ENCODE peak calls at places on chromosome 15, in four cellular contexts. J, E, Q and A are unnamed samples.

GRCh38 chr15:84108725-84109124 is 126.8 kb upstream of the GOLGA6L4 start:
- DNase-seq in J (peak), E (no peak), Q (no peak), A (no peak)

GRCh38 chr15:59659366-59659765 is 2.1 kb upstream of the GTF2A2 start:
- DNase-seq in J (no peak), E (no peak), Q (no peak), A (no peak)

GRCh38 chr15:34782901-34783300 is 12.4 kb downstream of the ACTC1 start:
- DNase-seq in J (no peak), E (no peak), Q (no peak), A (no peak)

GRCh38 chr15:61644550-61644949 is 415.4 kb upstream of the RORA start:
- DNase-seq in J (no peak), E (no peak), Q (no peak), A (no peak)

GRCh38 chr15:30990451-30991300 is 752 bp downstream of the MTMR10 start:
- DNase-seq in J (peak), E (no peak), Q (no peak), A (no peak)

GRCh38 chr15:95269247-95270155 is 1038.1 kb downstream of the MCTP2 start:
- DNase-seq in J (no peak), E (no peak), Q (no peak), A (no peak)

GRCh38 chr15:77988386-77989301 is 88.9 kb downstream of the TBC1D2B start:
- DNase-seq in J (no peak), E (no peak), Q (peak), A (no peak)

GRCh38 chr15:63503739-63504246 is 600 bp upstream of the USP3 start:
- DNase-seq in J (peak), E (peak), Q (no peak), A (no peak)

GRCh38 chr15:98899266-98900021 is 108.1 kb downstream of the PGPEP1L start:
- DNase-seq in J (peak), E (peak), Q (no peak), A (no peak)

GRCh38 chr15:91915576-91915975 is 62.1 kb downstream of the SLCO3A1 start:
- DNase-seq in J (no peak), E (no peak), Q (no peak), A (no peak)

GRCh38 chr15:80234883-80235282 is 17.1 kb downstream of the CTXND1 start:
- DNase-seq in J (peak), E (no peak), Q (no peak), A (peak)

GRCh38 chr15:75349851-75350588 is 3.2 kb downstream of the NEIL1 start:
- DNase-seq in J (no peak), E (no peak), Q (no peak), A (no peak)

GRCh38 chr15:80890341-80890972 is 99.2 kb downstream of the MESD start:
- DNase-seq in J (peak), E (peak), Q (no peak), A (no peak)

GRCh38 chr15:94387442-94387841 is 156.1 kb downstream of the MCTP2 start:
- DNase-seq in J (no peak), E (no peak), Q (no peak), A (no peak)

GRCh38 chr15:60804551-60804950 is 325.6 kb upstream of the ICE2 start:
- DNase-seq in J (no peak), E (no peak), Q (no peak), A (no peak)

GRCh38 chr15:25733856-25734679 is 129.1 kb downstream of the ATP10A start:
- DNase-seq in J (no peak), E (no peak), Q (no peak), A (no peak)

GRCh38 chr15:29612701-29613100 is 209.6 kb downstream of the TJP1 start:
- DNase-seq in J (peak), E (peak), Q (no peak), A (no peak)

GRCh38 chr15:60476713-60477112 is 2.2 kb downstream of the ICE2 start:
- DNase-seq in J (peak), E (no peak), Q (no peak), A (no peak)

GRCh38 chr15:22813844-22814243 is 24.6 kb upstream of the NIPA2 start:
- DNase-seq in J (no peak), E (no peak), Q (no peak), A (no peak)

GRCh38 chr15:69951511-69952209 is 146.1 kb downstream of the TLE3 start:
- DNase-seq in J (no peak), E (no peak), Q (no peak), A (no peak)

GRCh38 chr15:101641894-101642293 is 10.3 kb downstream of the TM2D3 start:
- DNase-seq in J (peak), E (no peak), Q (no peak), A (no peak)

GRCh38 chr15:38597221-38597800 is 32.7 kb upstream of the RASGRP1 start:
- DNase-seq in J (no peak), E (no peak), Q (no peak), A (no peak)

GRCh38 chr15:44726568-44727461 is 9.5 kb upstream of the TRIM69 start:
- DNase-seq in J (peak), E (peak), Q (no peak), A (no peak)

GRCh38 chr15:31335991-31336942 is 9.6 kb downstream of the KLF13 start:
- DNase-seq in J (no peak), E (no peak), Q (peak), A (no peak)

DNA sequence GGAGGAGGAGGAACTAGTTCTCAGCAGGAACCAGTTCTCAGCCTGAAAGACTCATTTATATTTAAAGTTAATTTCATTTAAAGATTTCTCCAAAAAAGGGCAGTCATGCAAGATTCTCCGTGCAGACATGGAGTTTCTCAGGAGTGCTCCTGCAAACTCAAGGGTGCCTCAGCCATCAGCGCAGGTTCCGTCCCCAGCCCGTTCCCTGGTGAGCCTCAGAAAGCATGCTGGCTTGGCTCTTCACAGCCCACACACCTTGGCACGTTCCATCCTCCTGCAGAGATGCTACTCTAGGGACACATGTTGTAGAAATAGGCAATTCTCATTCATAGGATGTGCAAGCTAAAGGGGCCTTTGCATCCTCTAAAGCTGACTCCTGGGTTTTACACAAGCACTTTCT is 123.0 kb downstream of the LIPC start:
- DNase-seq in J (no peak), E (no peak), Q (no peak), A (no peak)
- TF ChIP-seq CTCF in J (no peak), E (no peak), Q (no peak), A (no peak)

GRCh38 chr15:89333959-89334509 is 590 bp downstream of the POLG start:
- DNase-seq in J (peak), E (peak), Q (no peak), A (no peak)

GRCh38 chr15:89330881-89331595 is 3.6 kb downstream of the POLG start:
- DNase-seq in J (no peak), E (no peak), Q (no peak), A (no peak)

GRCh38 chr15:89333011-89333860 is 1.4 kb downstream of the POLG start:
- DNase-seq in J (no peak), E (no peak), Q (no peak), A (no peak)

GRCh38 chr15:89334510-89335288 is at the start of gene POLG:
- DNase-seq in J (peak), E (peak), Q (peak), A (peak)

GRCh38 chr15:89332446-89332845 is 2.2 kb downstream of the POLG start:
- DNase-seq in J (peak), E (peak), Q (no peak), A (peak)
- TF ChIP-seq CTCF in J (peak), E (peak), Q (peak), A (peak)

GRCh38 chr15:67142142-67143092 is 77.0 kb downstream of the SMAD3 start:
- DNase-seq in J (peak), E (peak), Q (no peak), A (no peak)
- TF ChIP-seq CTCF in J (no peak), E (no peak), Q (no peak), A (no peak)

DNA sequence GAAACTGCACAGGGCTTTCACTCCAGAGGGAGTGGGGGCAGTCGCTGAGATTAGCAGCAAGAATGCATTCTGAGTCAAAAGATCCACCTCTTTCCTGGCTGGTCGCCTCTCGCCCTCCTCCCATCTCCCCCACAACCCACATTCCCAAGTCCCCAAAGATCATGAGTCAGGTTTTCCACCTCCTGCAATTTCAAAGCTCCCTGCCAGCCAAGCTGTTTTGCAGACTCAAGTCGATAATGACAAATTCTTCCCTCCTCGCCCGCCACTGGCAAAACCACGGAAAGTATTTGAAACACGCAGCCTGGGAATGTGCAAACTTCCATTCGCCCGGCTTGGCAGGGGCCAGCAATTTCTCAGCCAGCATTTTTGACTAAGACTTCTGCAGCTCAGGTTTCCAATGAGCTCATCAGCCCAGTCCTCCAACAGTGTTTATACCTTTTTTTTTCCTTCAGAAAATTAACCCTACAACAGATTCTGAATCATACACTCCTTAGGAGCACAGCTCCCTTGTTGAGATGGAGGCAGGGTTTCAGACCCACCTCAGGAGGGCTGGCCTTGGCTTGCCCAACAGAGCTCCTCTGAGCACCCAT is 181.4 kb downstream of the SMAD6 start:
- DNase-seq in J (peak), E (peak), Q (peak), A (no peak)
- TF ChIP-seq CTCF in J (no peak), E (peak), Q (no peak), A (no peak)